ENCODE peak calls at places on chromosomes 3 and 15, in five cellular contexts. R, K, F, V and N are unnamed samples.

GRCh38 chr15:78065284-78065872 is 12.1 kb downstream of the TBC1D2B start:
- DNase-seq in R (no peak), K (no peak), F (peak), V (peak), N (no peak)

GRCh38 chr3:40770046-40770445 is 245.3 kb downstream of the ZNF621 start:
- DNase-seq in R (no peak), K (no peak), F (no peak), V (no peak), N (no peak)

GRCh38 chr15:67832965-67833503 is 6.8 kb downstream of the RNU6-1 start:
- DNase-seq in R (no peak), K (peak), F (no peak), V (no peak), N (no peak)

GRCh38 chr15:60130398-60130797 is 126.3 kb downstream of the FOXB1 start:
- DNase-seq in R (no peak), K (no peak), F (no peak), V (no peak), N (no peak)

GRCh38 chr15:76177491-76178040 is 117.8 kb downstream of the TMEM266 start:
- DNase-seq in R (no peak), K (no peak), F (peak), V (peak), N (no peak)

GRCh38 chr3:142000341-142000870 is 124.0 kb downstream of the ATP1B3 start:
- DNase-seq in R (no peak), K (no peak), F (no peak), V (no peak), N (no peak)

GRCh38 chr3:135190658-135191057 is 395.6 kb downstream of the EPHB1 start:
- DNase-seq in R (no peak), K (no peak), F (no peak), V (no peak), N (no peak)

GRCh38 chr3:25588441-25589103 is 76.1 kb downstream of the TOP2B start:
- DNase-seq in R (no peak), K (no peak), F (no peak), V (no peak), N (no peak)

GRCh38 chr15:94231728-94232086 is 346 bp downstream of the MCTP2 start:
- DNase-seq in R (no peak), K (no peak), F (peak), V (peak), N (no peak)

GRCh38 chr15:73686781-73687256 is 2.6 kb downstream of the CD276 start:
- DNase-seq in R (no peak), K (no peak), F (peak), V (peak), N (no peak)

GRCh38 chr3:193673845-193674244 is 80.8 kb downstream of the OPA1 start:
- DNase-seq in R (no peak), K (no peak), F (no peak), V (peak), N (no peak)

GRCh38 chr15:63250312-63250965 is 27.0 kb upstream of the APH1B start:
- DNase-seq in R (no peak), K (no peak), F (peak), V (no peak), N (no peak)

GRCh38 chr15:90271459-90272166 is 6.1 kb downstream of the NGRN start:
- DNase-seq in R (no peak), K (no peak), F (no peak), V (no peak), N (no peak)

GRCh38 chr3:155018621-155019330 is 61.3 kb upstream of the MME start:
- DNase-seq in R (no peak), K (no peak), F (no peak), V (no peak), N (no peak)

GRCh38 chr3:134474956-134475355 is 10.8 kb downstream of the ANAPC13 start:
- DNase-seq in R (no peak), K (no peak), F (no peak), V (no peak), N (no peak)

GRCh38 chr15:65981837-65982696 is 112.8 kb downstream of the RAB11A start:
- DNase-seq in R (peak), K (peak), F (no peak), V (no peak), N (no peak)

GRCh38 chr3:159914421-159914820 is 74.2 kb upstream of the IL12A start:
- DNase-seq in R (no peak), K (no peak), F (no peak), V (no peak), N (no peak)

GRCh38 chr3:175150812-175151411 is 291.8 kb downstream of the NAALADL2 start:
- DNase-seq in R (peak), K (no peak), F (no peak), V (no peak), N (no peak)

GRCh38 chr3:184289426-184289938 is 9.6 kb upstream of the PSMD2 start:
- DNase-seq in R (peak), K (peak), F (peak), V (peak), N (no peak)

GRCh38 chr3:115436767-115437301 is 186.5 kb upstream of the GAP43 start:
- DNase-seq in R (no peak), K (no peak), F (peak), V (peak), N (no peak)

GRCh38 chr3:50118237-50118636 is 29.5 kb downstream of the RBM5 start:
- DNase-seq in R (no peak), K (no peak), F (no peak), V (no peak), N (no peak)